ENCODE peak calls at places on chromosomes 5 and 9, in seven cellular contexts. B is A673; L is body of pancreas; F is tibial nerve; U is thoracic aorta; K is uterus; T is CD4-positive, alpha-beta T cell. I is an unnamed sample.

GRCh38 chr9:115691097-115691496 is 462.5 kb upstream of the PAPPA start:
- DNase-seq in B (peak; percentile 40), L (no peak), F (no peak), U (no peak), K (no peak), T (no peak), I (no peak)

GRCh38 chr9:99579964-99580363 is 241.7 kb upstream of the NR4A3 start:
- DNase-seq in B (no peak), L (no peak), F (no peak), U (no peak), K (no peak), T (no peak), I (no peak)

GRCh38 chr9:27329292-27329691 is 32.3 kb upstream of the EQTN start:
- DNase-seq in B (no peak), L (no peak), F (no peak), U (no peak), K (no peak), T (no peak), I (no peak)

GRCh38 chr9:107131108-107131799 is 151.8 kb upstream of the RAD23B start:
- DNase-seq in B (no peak), L (no peak), F (no peak), U (no peak), K (no peak), T (no peak), I (no peak)

GRCh38 chr9:4575997-4576396 is 85.7 kb downstream of the SLC1A1 start:
- DNase-seq in B (no peak), L (no peak), F (no peak), U (no peak), K (no peak), T (no peak), I (no peak)

GRCh38 chr5:141834331-141834730 is 43.9 kb downstream of the PCDH1 start:
- DNase-seq in B (no peak), L (no peak), F (no peak), U (no peak), K (no peak), T (no peak), I (no peak)

GRCh38 chr9:121262450-121262849 is 5.5 kb upstream of the GSN start:
- DNase-seq in B (no peak), L (no peak), F (no peak), U (no peak), K (no peak), T (no peak), I (no peak)

GRCh38 chr9:68963416-68963815 is 50.5 kb downstream of the PRKACG start:
- DNase-seq in B (no peak), L (no peak), F (no peak), U (no peak), K (no peak), T (no peak), I (no peak)

GRCh38 chr5:9338796-9339195 is 207.1 kb downstream of the SEMA5A start:
- DNase-seq in B (no peak), L (no peak), F (no peak), U (no peak), K (no peak), T (no peak), I (no peak)

GRCh38 chr9:109602987-109603386 is 104.9 kb upstream of the PTPN3 start:
- DNase-seq in B (no peak), L (no peak), F (no peak), U (no peak), K (no peak), T (no peak), I (no peak)

GRCh38 chr5:129899454-129899853 is 4.8 kb upstream of the CHSY3 start:
- DNase-seq in B (no peak), L (no peak), F (no peak), U (no peak), K (no peak), T (no peak), I (no peak)

GRCh38 chr5:10552183-10553143 is 11.4 kb upstream of the ANKRD33B start:
- DNase-seq in B (no peak), L (no peak), F (no peak), U (no peak), K (no peak), T (no peak), I (peak; percentile 46)

GRCh38 chr5:179146277-179146676 is 86.1 kb downstream of the ZNF354C start:
- DNase-seq in B (no peak), L (no peak), F (no peak), U (no peak), K (no peak), T (no peak), I (no peak)

GRCh38 chr5:174690256-174690655 is 34.1 kb upstream of the MSX2 start:
- DNase-seq in B (no peak), L (no peak), F (no peak), U (no peak), K (no peak), T (no peak), I (no peak)
- H3K27me3 ChIP-seq in B (peaks cover 81% of the 10 kb centered on the region), L (no peaks in the 10 kb centered on the region), F (peaks cover 90% of the 10 kb centered on the region), U (peaks cover 18% of the 10 kb centered on the region), K (no peaks in the 10 kb centered on the region), T (peaks cover 63% of the 10 kb centered on the region), I (peaks cover 1% of the 10 kb centered on the region)

GRCh38 chr5:82364497-82364896 is 86.3 kb upstream of the RPS23 start:
- DNase-seq in B (peak; percentile 41), L (no peak), F (no peak), U (no peak), K (no peak), T (no peak), I (no peak)
- TF ChIP-seq CTCF in B (peak; percentile 42), L (no peak), F (peak; percentile 49), U (peak; percentile 59), K (no peak), T (no peak), I (no peak)

DNA sequence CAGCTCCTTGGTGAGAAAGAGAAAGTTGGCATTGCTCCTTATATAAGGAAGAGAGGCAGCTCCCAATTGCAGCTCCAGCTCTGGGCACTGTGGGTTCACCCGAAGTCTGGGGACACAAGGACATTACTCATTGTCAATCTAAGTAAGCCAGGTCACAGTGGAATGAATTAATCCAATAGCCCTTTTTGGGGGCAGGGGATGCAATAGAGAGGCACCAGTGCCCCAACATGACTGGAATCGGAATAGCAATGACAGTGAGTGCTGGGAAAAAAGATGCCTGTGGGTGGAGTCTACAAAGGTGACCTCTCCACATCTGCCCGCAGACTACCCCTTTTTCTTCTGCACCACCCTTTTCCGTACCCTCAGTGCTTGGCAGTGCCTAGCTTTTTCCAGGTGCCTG is 11.1 kb upstream of the NEUROG1 start:
- DNase-seq in B (no peak), L (no peak), F (no peak), U (no peak), K (no peak), T (no peak), I (no peak)
- H3K27me3 ChIP-seq in B (peaks cover 87% of the 10 kb centered on the region), L (no peaks in the 10 kb centered on the region), F (peaks cover 75% of the 10 kb centered on the region), U (peaks cover 9% of the 10 kb centered on the region), K (peaks cover 10% of the 10 kb centered on the region), T (peaks cover 72% of the 10 kb centered on the region), I (peaks cover 4% of the 10 kb centered on the region)

DNA sequence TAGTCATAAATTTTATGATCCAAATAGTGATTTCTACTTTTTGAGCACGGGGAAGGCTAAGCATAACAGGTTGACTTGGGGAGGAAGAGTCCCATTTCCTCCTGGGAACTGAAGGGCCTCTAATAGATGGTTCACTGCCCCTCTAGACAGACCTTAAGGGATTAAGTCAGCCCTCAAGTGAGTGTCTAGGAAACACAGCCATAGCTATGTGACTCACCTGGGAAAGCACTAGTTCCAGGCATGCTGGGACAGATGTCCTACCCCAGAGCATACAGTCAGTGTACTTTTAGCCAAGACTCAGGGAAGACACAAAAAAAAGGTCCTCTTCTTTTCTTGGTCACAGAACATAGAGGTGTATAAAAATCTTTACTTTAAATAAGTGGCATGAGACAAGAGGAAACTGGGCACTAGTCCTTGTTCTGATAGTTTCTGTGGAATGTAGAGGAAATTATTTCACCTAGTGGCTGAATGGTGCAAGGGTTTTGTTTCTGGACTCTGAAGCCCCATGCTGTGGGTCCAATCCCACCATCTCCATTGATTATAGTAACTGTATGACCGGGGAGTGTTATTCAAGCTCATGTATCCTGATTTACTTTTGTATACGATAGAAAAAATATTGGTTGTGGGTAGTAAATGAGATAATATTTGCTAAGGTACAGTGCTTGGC is 86.0 kb downstream of the NREP start:
- DNase-seq in B (no peak), L (no peak), F (no peak), U (no peak), K (no peak), T (no peak), I (no peak)
- TF ChIP-seq CTCF in B (peak; percentile 13), L (no peak), F (no peak), U (no peak), K (no peak), T (no peak), I (no peak)

GRCh38 chr5:1728846-1729245 is 70.8 kb downstream of the MRPL36 start:
- DNase-seq in B (no peak), L (no peak), F (no peak), U (no peak), K (no peak), T (no peak), I (no peak)
- H3K27me3 ChIP-seq in B (peaks cover 33% of the 10 kb centered on the region), L (no peaks in the 10 kb centered on the region), F (no peaks in the 10 kb centered on the region), U (no peaks in the 10 kb centered on the region), K (no peaks in the 10 kb centered on the region), T (no peaks in the 10 kb centered on the region), I (no peaks in the 10 kb centered on the region)

I was measured in GM06990.